ENCODE peak calls at places on chromosome 2, in four cellular contexts. R is WTC11, D is HepG2, U is SK-N-SH. O is an unnamed sample.

GRCh38 chr2:127897531-127898187 is 11.9 kb upstream of the AMMECR1L start:
- DNase-seq in R (no peak), D (no peak), U (no peak), O (no peak)

GRCh38 chr2:46780411-46780800 is 135.2 kb downstream of the MCFD2 start:
- DNase-seq in R (no peak), D (no peak), U (no peak), O (no peak)

GRCh38 chr2:237096911-237097310 is 11.2 kb downstream of the COPS8 start:
- DNase-seq in R (no peak), D (no peak), U (no peak), O (no peak)

GRCh38 chr2:26540977-26541376 is 63.1 kb upstream of the OTOF start:
- DNase-seq in R (no peak), D (no peak), U (no peak), O (no peak)

GRCh38 chr2:134217924-134218323 is 35.9 kb upstream of the MGAT5 start:
- DNase-seq in R (no peak), D (no peak), U (no peak), O (no peak)

GRCh38 chr2:145593991-145594702 is 1074.2 kb upstream of the ZEB2 start:
- DNase-seq in R (no peak), D (no peak), U (no peak), O (peak; percentile 27)

GRCh38 chr2:202679980-202680379 is 45.2 kb downstream of the FAM117B start:
- DNase-seq in R (no peak), D (no peak), U (no peak), O (no peak)

GRCh38 chr2:113230531-113230930 is 48.2 kb downstream of the PAX8 start:
- DNase-seq in R (no peak), D (no peak), U (no peak), O (no peak)

GRCh38 chr2:168613510-168613909 is 157.4 kb downstream of the CERS6 start:
- DNase-seq in R (no peak), D (no peak), U (no peak), O (no peak)

GRCh38 chr2:27737676-27738348 is 33.7 kb upstream of the MRPL33 start:
- DNase-seq in R (no peak), D (peak; percentile 85), U (peak; percentile 94), O (no peak)

GRCh38 chr2:8633735-8634313 is 48.0 kb upstream of the ID2 start:
- DNase-seq in R (no peak), D (peak; percentile 98), U (no peak), O (no peak)

GRCh38 chr2:222290371-222290690 is 8.5 kb downstream of the PAX3 start:
- DNase-seq in R (no peak), D (no peak), U (no peak), O (no peak)

GRCh38 chr2:58497189-58497588 is 256.1 kb upstream of the FANCL start:
- DNase-seq in R (no peak), D (no peak), U (no peak), O (no peak)

GRCh38 chr2:23379220-23379695 is 5.7 kb upstream of the KLHL29 start:
- DNase-seq in R (no peak), D (no peak), U (no peak), O (no peak)

GRCh38 chr2:41187683-41188082 is 735.8 kb upstream of the SLC8A1 start:
- DNase-seq in R (no peak), D (no peak), U (no peak), O (no peak)

GRCh38 chr2:167069855-167070254 is 181.6 kb downstream of the XIRP2 start:
- DNase-seq in R (no peak), D (no peak), U (no peak), O (no peak)

GRCh38 chr2:19187323-19188020 is 171.0 kb downstream of the OSR1 start:
- DNase-seq in R (no peak), D (no peak), U (no peak), O (no peak)

GRCh38 chr2:127664895-127665225 is 10.5 kb downstream of the LIMS2 start:
- DNase-seq in R (no peak), D (no peak), U (no peak), O (no peak)

GRCh38 chr2:186575856-186576255 is 14.0 kb upstream of the ITGAV start:
- DNase-seq in R (no peak), D (no peak), U (no peak), O (no peak)

GRCh38 chr2:70181363-70181956 is 9.4 kb downstream of the C2orf42 start:
- DNase-seq in R (no peak), D (no peak), U (no peak), O (no peak)

GRCh38 chr2:33727361-33728032 is 128.4 kb upstream of the FAM98A start:
- DNase-seq in R (no peak), D (no peak), U (no peak), O (no peak)

GRCh38 chr2:144359684-144360083 is 160.2 kb downstream of the ZEB2 start:
- DNase-seq in R (no peak), D (no peak), U (no peak), O (no peak)

GRCh38 chr2:44360749-44361329 is 455 bp downstream of the PREPL start:
- DNase-seq in R (no peak), D (peak; percentile 20), U (no peak), O (no peak)

GRCh38 chr2:150267651-150268415 is 219.6 kb downstream of the RND3 start:
- DNase-seq in R (no peak), D (no peak), U (no peak), O (no peak)

GRCh38 chr2:40642261-40642660 is 190.4 kb upstream of the SLC8A1 start:
- DNase-seq in R (no peak), D (no peak), U (no peak), O (no peak)

GRCh38 chr2:54750040-54750439 is 26.6 kb downstream of the EML6 start:
- DNase-seq in R (no peak), D (no peak), U (no peak), O (no peak)

GRCh38 chr2:222939208-222939846 is 78.5 kb downstream of the ACSL3 start:
- DNase-seq in R (peak; percentile 86), D (peak; percentile 79), U (peak; percentile 35), O (peak; percentile 22)

GRCh38 chr2:11710210-11710609 is 36.2 kb upstream of the LPIN1 start:
- DNase-seq in R (no peak), D (no peak), U (no peak), O (no peak)

GRCh38 chr2:85707304-85707703 is 13.1 kb downstream of the GNLY start:
- DNase-seq in R (peak; percentile 47), D (peak; percentile 73), U (peak; percentile 70), O (peak; percentile 87)

GRCh38 chr2:172215172-172215935 is 112.7 kb upstream of the DLX2 start:
- DNase-seq in R (no peak), D (no peak), U (no peak), O (no peak)

GRCh38 chr2:97699765-97700444 is 13.5 kb upstream of the ZAP70 start:
- DNase-seq in R (peak; percentile 78), D (peak; percentile 68), U (peak; percentile 69), O (peak; percentile 64)

GRCh38 chr2:112129060-112129459 is 9.1 kb upstream of the FBLN7 start:
- DNase-seq in R (no peak), D (no peak), U (no peak), O (no peak)

GRCh38 chr2:129707800-129708199 is 271.7 kb upstream of the RAB6C start:
- DNase-seq in R (no peak), D (no peak), U (no peak), O (no peak)

GRCh38 chr2:129709956-129710598 is 269.4 kb upstream of the RAB6C start:
- DNase-seq in R (no peak), D (no peak), U (no peak), O (no peak)

GRCh38 chr2:129710670-129711495 is 268.6 kb upstream of the RAB6C start:
- DNase-seq in R (no peak), D (no peak), U (no peak), O (no peak)

GRCh38 chr2:129709030-129709955 is 270.2 kb upstream of the RAB6C start:
- DNase-seq in R (no peak), D (no peak), U (no peak), O (no peak)

DNA sequence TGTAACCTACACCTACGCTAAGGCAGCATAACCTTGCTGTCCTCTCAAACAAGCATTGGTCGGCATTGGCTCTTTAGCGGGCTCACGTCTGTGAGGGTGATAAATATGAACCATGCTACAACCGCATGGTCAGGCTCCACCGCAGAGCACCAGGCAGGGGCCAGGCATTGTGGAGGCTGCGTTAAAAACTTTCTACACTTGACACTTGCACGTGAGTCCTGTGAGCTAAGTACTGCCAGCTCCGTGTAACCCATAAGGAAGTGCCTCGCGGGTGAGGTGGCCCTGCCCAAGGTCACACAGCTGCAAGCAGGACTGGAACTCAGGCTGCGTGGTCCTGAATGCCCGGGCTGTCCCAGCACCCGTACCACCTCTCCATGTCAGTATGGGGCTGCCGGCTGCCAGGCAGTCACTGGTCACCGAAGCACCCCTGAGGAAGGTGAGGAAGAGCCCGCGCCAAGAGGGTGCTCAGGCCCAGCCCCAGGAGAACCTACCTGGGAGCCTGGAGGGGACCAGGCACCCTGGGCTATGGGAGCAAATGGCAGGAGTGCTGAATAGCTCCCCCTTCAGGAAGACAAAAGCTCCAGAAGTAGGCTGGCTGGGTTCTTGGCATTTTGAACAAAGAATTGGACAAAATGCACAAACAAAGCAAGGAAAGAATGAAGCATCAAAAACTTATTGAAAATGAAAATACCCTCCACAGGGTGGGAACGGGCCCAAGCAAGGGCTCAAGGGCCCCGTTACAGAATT is 271.1 kb upstream of the RAB6C start:
- DNase-seq in R (no peak), D (no peak), U (no peak), O (peak; percentile 23)
- TF ChIP-seq FOXJ3 in R (no peak), D (no peak), U (no peak), O (no peak)

DNA sequence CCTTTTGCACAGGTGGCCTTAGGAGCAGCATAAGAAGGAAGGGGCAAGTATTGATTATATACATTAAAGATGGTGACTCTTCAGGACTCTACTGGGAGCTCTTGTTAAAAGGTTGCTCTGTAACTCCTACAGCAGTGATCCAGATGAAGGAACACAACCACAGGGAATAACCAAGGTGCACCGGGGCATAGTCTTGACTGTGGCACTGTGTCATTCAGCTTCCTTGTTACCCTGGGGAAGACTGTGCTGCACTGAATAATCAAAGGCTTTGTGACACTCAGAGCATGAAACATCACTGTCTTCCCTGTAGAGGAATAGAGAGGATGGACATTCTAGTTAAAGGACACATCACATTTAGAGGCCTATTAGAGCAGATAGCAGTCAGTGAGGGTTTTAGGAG is 105.3 kb downstream of the UBE2E3 start:
- DNase-seq in R (no peak), D (no peak), U (no peak), O (no peak)
- TF ChIP-seq FOXJ3 in R (no peak), D (no peak), U (no peak), O (no peak)

DNA sequence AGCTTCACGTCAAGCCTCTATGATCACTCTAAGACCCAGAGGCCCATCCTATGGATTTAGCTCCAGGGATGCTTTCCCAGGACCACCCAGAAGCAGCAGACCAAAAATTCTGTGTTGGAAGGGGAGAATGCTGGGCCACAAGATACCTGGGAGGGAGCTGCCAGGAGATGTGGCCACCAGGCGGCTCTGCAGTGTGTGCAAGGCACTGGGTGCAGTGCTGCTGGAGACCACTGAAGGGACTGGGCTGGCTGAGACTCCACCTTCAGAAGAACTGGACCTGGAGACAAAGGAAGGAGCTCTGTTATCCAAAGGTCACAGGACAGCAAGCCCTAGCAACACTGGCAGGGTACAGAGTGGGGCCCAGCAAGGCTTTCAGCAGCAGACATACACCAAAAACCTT is 34.0 kb downstream of the KANSL3 start:
- DNase-seq in R (peak; percentile 24), D (peak; percentile 31), U (no peak), O (no peak)
- TF ChIP-seq FOXJ3 in R (no peak), D (no peak), U (no peak), O (no peak)

DNA sequence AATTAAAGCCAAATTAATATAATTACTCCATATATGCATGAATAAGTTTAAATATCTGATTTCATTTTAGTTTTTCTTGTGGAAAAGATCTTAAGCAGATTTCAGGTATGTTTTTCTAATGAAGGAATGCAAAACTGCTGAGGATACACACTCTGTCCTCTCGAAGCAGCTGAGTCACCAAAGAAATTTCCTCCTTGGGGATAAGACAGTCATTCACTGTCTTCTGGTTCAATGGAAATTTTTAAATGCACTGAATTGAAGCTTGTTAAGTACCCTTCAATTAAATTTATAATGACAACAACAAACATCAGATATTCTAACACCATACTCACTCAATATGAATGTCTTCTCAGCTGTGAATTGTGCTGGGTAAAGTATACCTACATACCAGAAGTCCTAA is 101.5 kb upstream of the DNER start:
- DNase-seq in R (no peak), D (no peak), U (no peak), O (no peak)
- TF ChIP-seq FOXJ3 in R (no peak), D (no peak), U (no peak), O (no peak)